ENCODE peak calls at places on chromosomes 1 and 21, in seven cellular contexts. One of them, this sample, is unnamed.
A peak's percentile ranks its signal among the peaks of the same experiment; 100 is the strongest.

GRCh38 chr1:226050133-226050532 is 12.4 kb upstream of the H3-3A start:
- DNase-seq in AG04450: no peak
- DNase-seq in fibroblast of villous mesenchyme: no peak
- DNase-seq in WTC11: no peak
- DNase-seq in foreskin keratinocyte: no peak
- DNase-seq in GM06990: no peak
- DNase-seq in mucosa of descending colon: no peak
- DNase-seq in this sample: no peak

GRCh38 chr1:34361121-34361520 is 184.4 kb downstream of the C1orf94 start:
- DNase-seq in foreskin keratinocyte: no peak
- DNase-seq in mucosa of descending colon: no peak
- DNase-seq in GM06990: no peak
- DNase-seq in WTC11: no peak
- DNase-seq in AG04450: no peak
- DNase-seq in fibroblast of villous mesenchyme: no peak
- DNase-seq in this sample: no peak

GRCh38 chr1:18447509-18448220 is 33.1 kb upstream of the KLHDC7A start:
- DNase-seq in AG04450: no peak
- DNase-seq in foreskin keratinocyte: no peak
- DNase-seq in GM06990: no peak
- DNase-seq in WTC11: no peak
- DNase-seq in mucosa of descending colon: no peak
- DNase-seq in fibroblast of villous mesenchyme: no peak
- DNase-seq in this sample: no peak

GRCh38 chr1:232725303-232726047 is 79.7 kb upstream of the MAP10 start:
- DNase-seq in GM06990: no peak
- DNase-seq in fibroblast of villous mesenchyme: no peak
- DNase-seq in WTC11: no peak
- DNase-seq in foreskin keratinocyte: peak; percentile 32
- DNase-seq in mucosa of descending colon: no peak
- DNase-seq in AG04450: no peak
- DNase-seq in this sample: no peak

GRCh38 chr1:149888999-149889289 is 10.4 kb upstream of the BOLA1 start:
- DNase-seq in WTC11: no peak
- DNase-seq in mucosa of descending colon: peak; percentile 42
- DNase-seq in fibroblast of villous mesenchyme: peak; percentile 55
- DNase-seq in foreskin keratinocyte: no peak
- DNase-seq in GM06990: no peak
- DNase-seq in AG04450: no peak
- DNase-seq in this sample: no peak

GRCh38 chr1:193013707-193014106 is 45.5 kb downstream of the UCHL5 start:
- DNase-seq in fibroblast of villous mesenchyme: no peak
- DNase-seq in mucosa of descending colon: no peak
- DNase-seq in WTC11: no peak
- DNase-seq in GM06990: no peak
- DNase-seq in AG04450: no peak
- DNase-seq in foreskin keratinocyte: no peak
- DNase-seq in this sample: no peak

GRCh38 chr21:31986035-31986856 is 113.4 kb downstream of the HUNK start:
- DNase-seq in mucosa of descending colon: no peak
- DNase-seq in foreskin keratinocyte: no peak
- DNase-seq in GM06990: no peak
- DNase-seq in WTC11: no peak
- DNase-seq in AG04450: no peak
- DNase-seq in fibroblast of villous mesenchyme: no peak
- DNase-seq in this sample: no peak

GRCh38 chr1:174623640-174624039 is 175.9 kb downstream of the GPR52 start:
- DNase-seq in fibroblast of villous mesenchyme: no peak
- DNase-seq in GM06990: no peak
- DNase-seq in mucosa of descending colon: no peak
- DNase-seq in WTC11: no peak
- DNase-seq in foreskin keratinocyte: no peak
- DNase-seq in AG04450: no peak
- DNase-seq in this sample: no peak

GRCh38 chr21:43865471-43866181 is 603 bp downstream of the AGPAT3 start:
- DNase-seq in GM06990: peak; percentile 63
- DNase-seq in foreskin keratinocyte: no peak
- DNase-seq in fibroblast of villous mesenchyme: peak; percentile 53
- DNase-seq in WTC11: no peak
- DNase-seq in mucosa of descending colon: peak; percentile 69
- DNase-seq in AG04450: no peak
- DNase-seq in this sample: peak; percentile 65

GRCh38 chr1:241447056-241447649 is 72.4 kb downstream of the FH start:
- DNase-seq in WTC11: no peak
- DNase-seq in mucosa of descending colon: no peak
- DNase-seq in foreskin keratinocyte: no peak
- DNase-seq in GM06990: no peak
- DNase-seq in AG04450: no peak
- DNase-seq in fibroblast of villous mesenchyme: no peak
- DNase-seq in this sample: no peak

GRCh38 chr21:16137106-16137505 is 407.3 kb downstream of the USP25 start:
- DNase-seq in AG04450: no peak
- DNase-seq in GM06990: no peak
- DNase-seq in fibroblast of villous mesenchyme: no peak
- DNase-seq in WTC11: no peak
- DNase-seq in mucosa of descending colon: no peak
- DNase-seq in foreskin keratinocyte: no peak
- DNase-seq in this sample: no peak

GRCh38 chr21:44846485-44847260 is 26.8 kb downstream of the PTTG1IP start:
- DNase-seq in mucosa of descending colon: peak; percentile 52
- DNase-seq in GM06990: no peak
- DNase-seq in foreskin keratinocyte: peak; percentile 60
- DNase-seq in fibroblast of villous mesenchyme: peak; percentile 68
- DNase-seq in AG04450: no peak
- DNase-seq in WTC11: no peak
- DNase-seq in this sample: no peak

GRCh38 chr21:15729674-15730483 is at the start of gene USP25:
- DNase-seq in fibroblast of villous mesenchyme: peak; percentile 77
- DNase-seq in AG04450: no peak
- DNase-seq in mucosa of descending colon: peak; percentile 95
- DNase-seq in foreskin keratinocyte: peak; percentile 63
- DNase-seq in GM06990: peak; percentile 89
- DNase-seq in WTC11: peak; percentile 84
- DNase-seq in this sample: no peak

DNA sequence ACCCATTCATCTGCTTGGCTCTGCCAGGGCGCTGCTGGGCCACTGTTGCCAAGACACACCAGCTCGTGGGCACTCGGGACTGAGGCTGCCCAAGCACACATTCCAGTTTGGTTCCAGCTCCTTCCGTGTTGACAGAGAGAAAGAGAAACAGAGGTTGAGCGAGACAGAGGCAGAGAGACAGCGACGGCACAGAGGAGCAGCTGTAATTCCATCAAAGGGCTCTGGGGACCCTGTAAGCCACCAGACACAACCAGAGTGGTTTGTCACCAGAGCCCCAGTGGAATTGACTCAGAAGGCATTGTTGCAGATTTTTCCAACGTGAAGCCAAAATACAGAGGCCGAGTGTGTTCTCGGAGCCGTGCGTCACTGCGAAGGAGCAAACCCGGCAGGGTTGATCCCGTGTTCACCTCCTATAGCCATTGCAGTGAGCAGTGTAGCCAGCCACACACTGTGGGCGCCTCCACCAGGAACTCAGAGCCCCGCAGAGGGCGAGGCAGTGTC is 33.5 kb downstream of the SYF2 start:
- DNase-seq in GM06990: no peak
- DNase-seq in AG04450: no peak
- DNase-seq in WTC11: no peak
- DNase-seq in mucosa of descending colon: peak; percentile 59
- DNase-seq in fibroblast of villous mesenchyme: no peak
- DNase-seq in foreskin keratinocyte: no peak
- DNase-seq in this sample: peak; percentile 50
- TF ChIP-seq CTCF in GM06990: peak; percentile 26
- TF ChIP-seq CTCF in AG04450: no peak
- TF ChIP-seq CTCF in WTC11: no peak
- TF ChIP-seq CTCF in mucosa of descending colon: no peak
- TF ChIP-seq CTCF in fibroblast of villous mesenchyme: no peak
- TF ChIP-seq CTCF in foreskin keratinocyte: no peak
- TF ChIP-seq CTCF in this sample: peak; percentile 33

GRCh38 chr1:238254935-238255334 is 364.2 kb upstream of the ZP4 start:
- DNase-seq in fibroblast of villous mesenchyme: no peak
- DNase-seq in AG04450: no peak
- DNase-seq in WTC11: peak; percentile 15
- DNase-seq in mucosa of descending colon: no peak
- DNase-seq in foreskin keratinocyte: no peak
- DNase-seq in GM06990: no peak
- DNase-seq in this sample: no peak

GRCh38 chr1:238257018-238257417 is 366.3 kb upstream of the ZP4 start:
- DNase-seq in WTC11: no peak
- DNase-seq in mucosa of descending colon: no peak
- DNase-seq in AG04450: no peak
- DNase-seq in foreskin keratinocyte: no peak
- DNase-seq in fibroblast of villous mesenchyme: no peak
- DNase-seq in GM06990: no peak
- DNase-seq in this sample: no peak

DNA sequence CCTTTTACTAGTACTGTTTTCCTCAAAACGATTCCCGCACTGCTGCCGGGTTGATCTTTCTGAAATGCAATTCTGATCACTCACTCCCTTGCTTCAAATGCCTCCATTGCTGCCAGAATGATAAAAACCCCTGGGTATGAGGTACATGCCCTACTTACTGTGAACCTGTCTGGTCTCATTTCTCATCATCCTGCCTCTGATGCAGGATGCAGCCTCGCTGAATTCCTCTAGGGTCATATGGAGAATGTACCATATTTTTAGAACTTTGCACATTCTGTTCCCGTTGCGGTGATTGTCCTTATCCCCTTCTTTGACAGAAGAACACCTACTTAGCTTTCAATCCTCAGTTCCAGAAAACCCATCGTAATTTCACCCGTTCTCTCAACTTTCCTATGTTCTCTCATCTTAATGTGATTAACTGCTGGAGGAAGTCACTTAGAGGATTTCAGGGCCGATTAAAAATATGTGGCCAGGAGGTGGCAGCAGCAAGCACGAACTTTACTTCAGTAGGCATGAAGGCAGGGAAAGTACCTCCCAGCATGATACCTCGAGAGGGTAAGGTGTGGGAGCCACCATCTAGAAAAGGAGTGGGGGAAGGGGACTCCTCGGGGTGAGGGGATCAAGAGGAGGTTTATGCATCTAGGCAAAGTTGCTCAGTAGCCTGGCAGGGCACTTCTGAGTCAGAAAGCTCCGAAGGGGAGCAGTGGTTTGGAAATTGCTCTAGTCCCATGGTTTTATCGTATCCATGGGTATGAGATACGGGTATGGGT is 361.5 kb upstream of the ZP4 start:
- DNase-seq in foreskin keratinocyte: peak; percentile 54
- DNase-seq in AG04450: no peak
- DNase-seq in fibroblast of villous mesenchyme: peak; percentile 33
- DNase-seq in GM06990: no peak
- DNase-seq in mucosa of descending colon: peak; percentile 77
- DNase-seq in WTC11: peak; percentile 80
- DNase-seq in this sample: no peak
- TF ChIP-seq CTCF in foreskin keratinocyte: peak; percentile 72
- TF ChIP-seq CTCF in AG04450: peak; percentile 29
- TF ChIP-seq CTCF in fibroblast of villous mesenchyme: peak; percentile 40
- TF ChIP-seq CTCF in GM06990: peak; percentile 46
- TF ChIP-seq CTCF in mucosa of descending colon: no peak
- TF ChIP-seq CTCF in WTC11: peak; percentile 31
- TF ChIP-seq CTCF in this sample: peak; percentile 92

GRCh38 chr1:230266456-230266855 is 159.7 kb downstream of the PGBD5 start:
- DNase-seq in AG04450: no peak
- DNase-seq in foreskin keratinocyte: no peak
- DNase-seq in mucosa of descending colon: no peak
- DNase-seq in fibroblast of villous mesenchyme: no peak
- DNase-seq in GM06990: no peak
- DNase-seq in WTC11: no peak
- DNase-seq in this sample: no peak

GRCh38 chr1:230270185-230270939 is 155.8 kb downstream of the PGBD5 start:
- DNase-seq in GM06990: no peak
- DNase-seq in AG04450: no peak
- DNase-seq in foreskin keratinocyte: no peak
- DNase-seq in mucosa of descending colon: no peak
- DNase-seq in WTC11: no peak
- DNase-seq in fibroblast of villous mesenchyme: peak; percentile 39
- DNase-seq in this sample: no peak

GRCh38 chr1:230267338-230268065 is 158.6 kb downstream of the PGBD5 start:
- DNase-seq in AG04450: no peak
- DNase-seq in mucosa of descending colon: no peak
- DNase-seq in GM06990: no peak
- DNase-seq in foreskin keratinocyte: no peak
- DNase-seq in fibroblast of villous mesenchyme: no peak
- DNase-seq in WTC11: no peak
- DNase-seq in this sample: no peak

GRCh38 chr1:230270940-230271325 is 155.2 kb downstream of the PGBD5 start:
- DNase-seq in fibroblast of villous mesenchyme: no peak
- DNase-seq in AG04450: no peak
- DNase-seq in foreskin keratinocyte: no peak
- DNase-seq in GM06990: no peak
- DNase-seq in mucosa of descending colon: no peak
- DNase-seq in WTC11: no peak
- DNase-seq in this sample: no peak

DNA sequence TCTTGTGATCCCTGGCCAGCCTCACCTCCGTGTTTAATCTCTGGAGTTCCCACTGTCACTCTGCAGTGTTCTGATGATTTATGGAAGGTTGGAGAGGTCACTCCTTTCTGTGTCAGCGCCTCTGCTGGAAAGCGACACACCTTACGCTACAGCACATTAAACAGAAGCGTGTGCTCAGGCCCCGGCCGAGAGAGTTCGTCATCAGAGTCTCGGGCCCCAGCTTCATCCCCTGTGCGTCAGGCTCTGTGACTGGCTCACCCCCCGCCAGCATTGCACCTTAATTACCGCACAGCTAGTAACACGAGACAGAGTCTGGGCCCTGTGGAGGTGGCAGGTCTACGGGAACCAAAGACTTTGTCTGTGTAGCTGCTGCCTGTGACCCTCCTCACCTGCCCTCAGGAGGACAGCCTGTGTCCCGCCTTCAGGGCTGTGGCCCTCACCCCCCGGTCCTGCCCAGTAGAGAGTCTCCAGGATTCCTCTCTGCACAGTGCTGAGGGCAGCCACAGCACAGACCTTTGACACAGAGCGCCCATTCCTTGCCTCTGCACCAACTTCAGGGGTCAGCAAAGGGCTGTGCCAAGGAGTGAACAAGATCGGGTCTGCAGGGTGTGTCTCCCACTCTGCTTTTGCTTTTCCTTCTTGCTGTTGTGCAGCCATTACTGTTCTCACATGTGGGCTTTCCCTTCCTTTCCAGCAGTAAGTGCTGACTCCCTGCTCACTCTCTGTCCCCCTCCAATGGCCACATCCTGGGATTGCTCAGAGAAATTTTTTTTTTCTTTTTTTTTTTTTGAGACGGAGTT is 157.6 kb downstream of the PGBD5 start:
- DNase-seq in mucosa of descending colon: peak; percentile 69
- DNase-seq in foreskin keratinocyte: peak; percentile 22
- DNase-seq in fibroblast of villous mesenchyme: peak; percentile 80
- DNase-seq in WTC11: no peak
- DNase-seq in GM06990: no peak
- DNase-seq in AG04450: peak; percentile 38
- DNase-seq in this sample: no peak
- TF ChIP-seq CTCF in mucosa of descending colon: peak; percentile 39
- TF ChIP-seq CTCF in foreskin keratinocyte: peak; percentile 74
- TF ChIP-seq CTCF in fibroblast of villous mesenchyme: peak; percentile 86
- TF ChIP-seq CTCF in WTC11: peak; percentile 48
- TF ChIP-seq CTCF in GM06990: peak; percentile 49
- TF ChIP-seq CTCF in AG04450: peak; percentile 90
- TF ChIP-seq CTCF in this sample: peak; percentile 85

GRCh38 chr1:160163612-160164011 is 12.2 kb downstream of the ATP1A4 start:
- DNase-seq in foreskin keratinocyte: no peak
- DNase-seq in WTC11: no peak
- DNase-seq in GM06990: no peak
- DNase-seq in mucosa of descending colon: no peak
- DNase-seq in AG04450: no peak
- DNase-seq in fibroblast of villous mesenchyme: peak; percentile 19
- DNase-seq in this sample: no peak
- TF ChIP-seq CTCF in foreskin keratinocyte: peak; percentile 37
- TF ChIP-seq CTCF in WTC11: no peak
- TF ChIP-seq CTCF in GM06990: no peak
- TF ChIP-seq CTCF in mucosa of descending colon: no peak
- TF ChIP-seq CTCF in AG04450: peak; percentile 3
- TF ChIP-seq CTCF in fibroblast of villous mesenchyme: peak; percentile 23
- TF ChIP-seq CTCF in this sample: peak; percentile 19